ENCODE peak calls at places on chromosomes 13 and 19, in eight cellular contexts. F is mesendoderm, A is upper lobe of left lung, P is K562, S is neural progenitor cell, V is endothelial cell of umbilical vein, O is kidney, U is mesenchymal stem cell. H is an unnamed sample. For H3K4me1, the result is how much of the 10 kb centered on the place peaks cover.

GRCh38 chr13:48533986-48534600 is 1.2 kb upstream of the RCBTB2 start:
- DNase-seq in F (peak), A (no peak), P (no peak), S (peak), V (no peak), O (no peak), U (no peak), H (no peak)

GRCh38 chr19:48683349-48683748 is 10.5 kb upstream of the NTN5 start:
- DNase-seq in F (no peak), A (peak), P (no peak), S (no peak), V (peak), O (peak), U (no peak), H (peak)

GRCh38 chr19:43519436-43520088 is 7.4 kb downstream of the ETHE1 start:
- DNase-seq in F (peak), A (peak), P (peak), S (peak), V (peak), O (peak), U (peak), H (peak)

GRCh38 chr19:51250786-51251452 is at the start of gene SIGLECL1:
- DNase-seq in F (no peak), A (no peak), P (no peak), S (no peak), V (no peak), O (no peak), U (no peak), H (no peak)

GRCh38 chr13:73334459-73334858 is 275.7 kb downstream of the KLF5 start:
- DNase-seq in F (no peak), A (no peak), P (no peak), S (no peak), V (no peak), O (no peak), U (peak), H (no peak)

GRCh38 chr19:19297759-19298158 is 22.6 kb downstream of the SUGP1 start:
- DNase-seq in F (no peak), A (no peak), P (peak), S (no peak), V (no peak), O (no peak), U (no peak), H (no peak)

GRCh38 chr13:79654520-79654919 is 173.6 kb downstream of the NDFIP2 start:
- DNase-seq in F (peak), A (no peak), P (no peak), S (no peak), V (no peak), O (no peak), U (no peak), H (no peak)

GRCh38 chr13:21014666-21015170 is 46.7 kb downstream of the LATS2 start:
- DNase-seq in F (no peak), A (no peak), P (no peak), S (no peak), V (peak), O (peak), U (peak), H (no peak)

GRCh38 chr13:45086484-45086883 is 33.8 kb upstream of the GTF2F2 start:
- DNase-seq in F (no peak), A (no peak), P (no peak), S (no peak), V (no peak), O (no peak), U (peak), H (no peak)

GRCh38 chr13:39938591-39938990 is 283.1 kb downstream of the COG6 start:
- DNase-seq in F (no peak), A (no peak), P (no peak), S (no peak), V (no peak), O (no peak), U (no peak), H (no peak)

DNA sequence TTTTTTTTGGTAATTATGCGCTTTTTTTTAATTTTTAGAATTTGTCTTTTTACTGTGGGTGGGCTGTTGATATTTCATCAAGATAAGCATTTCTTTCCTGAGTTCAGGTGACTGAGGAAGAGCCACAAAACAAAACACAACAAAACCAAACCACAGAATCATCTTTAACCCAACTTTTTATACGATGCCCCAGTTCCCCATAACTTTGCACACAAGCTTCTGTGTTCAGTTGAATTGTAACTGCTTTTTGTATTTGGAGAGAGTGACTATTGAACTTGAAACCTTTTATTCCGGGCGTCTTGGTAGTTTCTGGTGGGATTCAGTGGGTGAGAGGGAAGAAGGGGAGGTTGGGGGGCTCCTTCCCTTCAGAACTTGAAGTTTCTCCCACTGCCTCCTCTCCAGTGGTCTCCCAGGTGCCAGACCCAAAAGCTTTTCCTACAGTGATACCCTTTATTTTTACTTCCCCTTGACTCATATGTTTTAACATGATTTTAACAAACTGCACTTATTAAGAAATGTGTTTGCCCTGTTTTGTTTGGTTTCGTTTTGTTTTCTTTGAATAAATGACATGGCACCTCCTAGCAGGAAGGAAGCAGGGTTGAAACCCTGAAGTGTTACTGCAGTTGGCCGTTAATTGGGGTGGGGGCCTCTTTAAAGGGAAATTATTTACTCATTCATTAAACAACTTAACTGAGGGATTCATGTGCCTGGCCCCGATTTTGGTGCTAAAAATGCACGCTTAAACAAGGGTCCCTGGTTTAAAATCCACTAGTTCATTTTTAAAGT is 2.7 kb upstream of the CCDC97 start:
- DNase-seq in F (no peak), A (no peak), P (no peak), S (no peak), V (peak), O (no peak), U (no peak), H (no peak)
- H3K4me1 ChIP-seq in F (under half), A (under half), P (under half), S (under half), V (under half), O (under half), U (under half), H (half or more)

GRCh38 chr19:16394681-16395375 is 70.2 kb downstream of the KLF2 start:
- DNase-seq in F (no peak), A (no peak), P (no peak), S (no peak), V (no peak), O (peak), U (no peak), H (no peak)

GRCh38 chr19:16400911-16401675 is 70.7 kb downstream of the EPS15L1 start:
- DNase-seq in F (no peak), A (no peak), P (no peak), S (no peak), V (no peak), O (peak), U (no peak), H (no peak)

GRCh38 chr19:16397791-16398529 is 73.3 kb downstream of the KLF2 start:
- DNase-seq in F (no peak), A (no peak), P (no peak), S (no peak), V (peak), O (peak), U (no peak), H (no peak)

GRCh38 chr19:16402076-16402475 is 69.7 kb downstream of the EPS15L1 start:
- DNase-seq in F (no peak), A (no peak), P (no peak), S (no peak), V (no peak), O (peak), U (no peak), H (no peak)

DNA sequence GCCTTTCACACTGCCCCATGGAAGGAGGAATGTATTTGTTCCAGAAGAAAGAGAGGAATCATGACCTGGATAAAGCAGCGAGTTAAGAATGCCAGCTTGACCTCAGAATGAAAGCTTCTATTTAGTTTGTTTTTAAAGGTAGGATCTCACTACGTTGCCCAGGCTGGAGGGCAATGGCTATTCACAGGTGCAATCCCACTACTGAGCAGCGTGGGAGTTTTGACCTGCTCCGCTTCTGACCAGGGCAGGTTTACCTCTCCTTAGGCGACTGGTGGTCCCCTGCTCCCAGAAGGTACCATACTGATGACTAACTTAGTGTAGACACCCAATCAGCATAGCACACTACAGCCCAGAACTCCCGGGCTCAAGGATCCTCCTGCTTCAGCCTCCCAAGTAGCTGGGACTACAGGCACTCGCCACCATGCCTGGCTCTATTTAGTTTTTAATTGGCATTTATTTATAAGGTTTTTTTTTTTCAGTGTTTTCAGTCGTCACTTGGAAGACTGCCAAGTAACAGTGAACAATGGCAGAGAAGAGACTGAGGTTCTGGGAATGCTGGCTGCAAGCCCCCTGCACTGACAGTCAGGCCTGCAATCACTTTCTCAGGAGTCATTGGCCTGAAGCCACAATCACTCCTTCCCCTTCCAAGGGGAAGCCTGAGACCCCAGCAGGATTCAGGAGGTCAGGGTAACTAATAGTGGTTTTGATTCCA is 73.1 kb downstream of the EPS15L1 start:
- DNase-seq in F (no peak), A (no peak), P (no peak), S (no peak), V (peak), O (no peak), U (no peak), H (no peak)
- H3K27ac ChIP-seq in F (no peak), A (peak), P (no peak), S (no peak), V (no peak), O (no peak), U (no peak), H (no peak)

GRCh38 chr13:33183431-33184130 is 102.0 kb downstream of the STARD13 start:
- DNase-seq in F (no peak), A (no peak), P (no peak), S (no peak), V (no peak), O (no peak), U (peak), H (no peak)

GRCh38 chr13:33182729-33183128 is 102.8 kb downstream of the STARD13 start:
- DNase-seq in F (no peak), A (no peak), P (no peak), S (no peak), V (no peak), O (no peak), U (no peak), H (no peak)

GRCh38 chr13:33179463-33179862 is 106.1 kb downstream of the STARD13 start:
- DNase-seq in F (no peak), A (no peak), P (no peak), S (no peak), V (no peak), O (no peak), U (no peak), H (no peak)

GRCh38 chr13:33180009-33180804 is 105.3 kb downstream of the STARD13 start:
- DNase-seq in F (peak), A (no peak), P (no peak), S (no peak), V (no peak), O (no peak), U (no peak), H (no peak)

DNA sequence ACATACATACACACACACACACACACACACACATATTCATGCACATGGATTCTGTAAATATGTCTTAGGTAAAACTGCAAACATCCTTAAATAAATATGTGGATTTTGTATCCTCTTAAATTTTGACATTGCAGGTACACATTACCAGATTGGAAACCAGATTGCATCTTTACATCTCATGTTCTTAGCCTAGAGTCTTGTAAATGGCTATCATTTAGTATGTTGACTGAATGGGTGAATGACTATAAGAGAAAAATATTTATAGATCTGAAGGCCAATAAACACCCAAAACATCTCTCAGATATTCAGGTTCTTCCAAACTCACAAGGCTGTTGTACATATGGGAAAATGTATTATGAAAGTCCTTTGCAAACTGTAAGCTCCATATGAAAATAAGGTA is 104.3 kb downstream of the STARD13 start:
- DNase-seq in F (no peak), A (no peak), P (no peak), S (no peak), V (no peak), O (no peak), U (no peak), H (no peak)
- H3K4me1 ChIP-seq in F (under half), A (under half), P (under half), S (under half), V (under half), O (under half), U (under half), H (under half)

GRCh38 chr13:97222934-97223710 is 989 bp downstream of the MBNL2 start:
- DNase-seq in F (no peak), A (no peak), P (no peak), S (peak), V (peak), O (no peak), U (no peak), H (no peak)

GRCh38 chr13:97226013-97226412 is 3.9 kb downstream of the MBNL2 start:
- DNase-seq in F (no peak), A (no peak), P (no peak), S (no peak), V (no peak), O (no peak), U (no peak), H (no peak)

GRCh38 chr13:97223711-97224461 is 1.8 kb downstream of the MBNL2 start:
- DNase-seq in F (peak), A (peak), P (peak), S (peak), V (peak), O (no peak), U (peak), H (no peak)

GRCh38 chr13:97225533-97225932 is 3.4 kb downstream of the MBNL2 start:
- DNase-seq in F (no peak), A (no peak), P (no peak), S (no peak), V (peak), O (no peak), U (no peak), H (no peak)

GRCh38 chr13:97224544-97225324 is 2.6 kb downstream of the MBNL2 start:
- DNase-seq in F (peak), A (no peak), P (peak), S (no peak), V (peak), O (no peak), U (peak), H (peak)
- H3K27ac ChIP-seq in F (no peak), A (peak), P (peak), S (no peak), V (peak), O (peak), U (peak), H (peak)